ENCODE peak calls at places on chromosomes 12 and 14, in nine cellular contexts. One of them, this sample, is unnamed.

GRCh38 chr14:77868552-77869300 is 68.8 kb downstream of the ADCK1 start:
- DNase-seq in A549: no peak
- DNase-seq in mesendoderm: no peak
- DNase-seq in lower lobe of right lung: no peak
- DNase-seq in right cardiac atrium: no peak
- DNase-seq in cardiac muscle cell: no peak
- DNase-seq in psoas muscle: peak; percentile 11
- DNase-seq in CD8-positive, alpha-beta T cell: no peak
- DNase-seq in PC-9: no peak
- DNase-seq in this sample: no peak

GRCh38 chr12:110844551-110845395 is 2.0 kb upstream of the CCDC63 start:
- DNase-seq in CD8-positive, alpha-beta T cell: no peak
- DNase-seq in lower lobe of right lung: no peak
- DNase-seq in psoas muscle: peak; percentile 58
- DNase-seq in mesendoderm: no peak
- DNase-seq in cardiac muscle cell: peak; percentile 69
- DNase-seq in right cardiac atrium: peak; percentile 65
- DNase-seq in PC-9: peak; percentile 43
- DNase-seq in A549: no peak
- DNase-seq in this sample: no peak

GRCh38 chr14:46999661-47000060 is 348.1 kb upstream of the RPL10L start:
- DNase-seq in lower lobe of right lung: no peak
- DNase-seq in mesendoderm: no peak
- DNase-seq in cardiac muscle cell: no peak
- DNase-seq in A549: no peak
- DNase-seq in CD8-positive, alpha-beta T cell: no peak
- DNase-seq in PC-9: no peak
- DNase-seq in psoas muscle: no peak
- DNase-seq in right cardiac atrium: no peak
- DNase-seq in this sample: no peak

GRCh38 chr12:47165934-47166333 is 86.2 kb upstream of the AMIGO2 start:
- DNase-seq in CD8-positive, alpha-beta T cell: no peak
- DNase-seq in PC-9: no peak
- DNase-seq in A549: peak; percentile 63
- DNase-seq in cardiac muscle cell: peak; percentile 87
- DNase-seq in psoas muscle: no peak
- DNase-seq in mesendoderm: peak; percentile 69
- DNase-seq in lower lobe of right lung: no peak
- DNase-seq in right cardiac atrium: peak; percentile 62
- DNase-seq in this sample: no peak

GRCh38 chr14:61749867-61750266 is 12.4 kb upstream of the SNAPC1 start:
- DNase-seq in PC-9: peak; percentile 78
- DNase-seq in psoas muscle: no peak
- DNase-seq in mesendoderm: peak; percentile 54
- DNase-seq in lower lobe of right lung: no peak
- DNase-seq in cardiac muscle cell: peak; percentile 38
- DNase-seq in A549: peak; percentile 65
- DNase-seq in right cardiac atrium: no peak
- DNase-seq in CD8-positive, alpha-beta T cell: no peak
- DNase-seq in this sample: peak; percentile 14

GRCh38 chr14:86035882-86036281 is 505.9 kb downstream of the FLRT2 start:
- DNase-seq in A549: peak; percentile 31
- DNase-seq in psoas muscle: no peak
- DNase-seq in mesendoderm: peak; percentile 75
- DNase-seq in CD8-positive, alpha-beta T cell: no peak
- DNase-seq in lower lobe of right lung: no peak
- DNase-seq in right cardiac atrium: no peak
- DNase-seq in cardiac muscle cell: peak; percentile 43
- DNase-seq in PC-9: no peak
- DNase-seq in this sample: peak; percentile 24

GRCh38 chr14:31752867-31753661 is 191.9 kb downstream of the NUBPL start:
- DNase-seq in CD8-positive, alpha-beta T cell: no peak
- DNase-seq in mesendoderm: no peak
- DNase-seq in PC-9: no peak
- DNase-seq in A549: no peak
- DNase-seq in psoas muscle: no peak
- DNase-seq in lower lobe of right lung: no peak
- DNase-seq in cardiac muscle cell: no peak
- DNase-seq in right cardiac atrium: no peak
- DNase-seq in this sample: no peak

GRCh38 chr12:7369274-7369729 is 65.4 kb downstream of the ACSM4 start:
- DNase-seq in right cardiac atrium: peak; percentile 55
- DNase-seq in cardiac muscle cell: peak; percentile 19
- DNase-seq in mesendoderm: peak; percentile 45
- DNase-seq in PC-9: peak; percentile 72
- DNase-seq in psoas muscle: peak; percentile 67
- DNase-seq in A549: no peak
- DNase-seq in lower lobe of right lung: peak; percentile 45
- DNase-seq in CD8-positive, alpha-beta T cell: no peak
- DNase-seq in this sample: no peak

GRCh38 chr14:26128931-26129674 is 468.7 kb downstream of the NOVA1 start:
- DNase-seq in CD8-positive, alpha-beta T cell: no peak
- DNase-seq in PC-9: no peak
- DNase-seq in mesendoderm: no peak
- DNase-seq in cardiac muscle cell: peak; percentile 29
- DNase-seq in right cardiac atrium: no peak
- DNase-seq in psoas muscle: no peak
- DNase-seq in lower lobe of right lung: no peak
- DNase-seq in A549: no peak
- DNase-seq in this sample: no peak

GRCh38 chr12:47781479-47782371 is 8.7 kb downstream of the SLC48A1 start:
- DNase-seq in cardiac muscle cell: no peak
- DNase-seq in A549: no peak
- DNase-seq in right cardiac atrium: no peak
- DNase-seq in psoas muscle: no peak
- DNase-seq in lower lobe of right lung: peak; percentile 38
- DNase-seq in PC-9: peak; percentile 63
- DNase-seq in CD8-positive, alpha-beta T cell: no peak
- DNase-seq in mesendoderm: no peak
- DNase-seq in this sample: no peak

GRCh38 chr12:64825143-64826011 is 930 bp downstream of the TBC1D30 start:
- DNase-seq in cardiac muscle cell: no peak
- DNase-seq in mesendoderm: peak; percentile 13
- DNase-seq in right cardiac atrium: no peak
- DNase-seq in psoas muscle: no peak
- DNase-seq in A549: no peak
- DNase-seq in CD8-positive, alpha-beta T cell: no peak
- DNase-seq in PC-9: no peak
- DNase-seq in lower lobe of right lung: no peak
- DNase-seq in this sample: no peak

GRCh38 chr12:54173906-54174471 is 14.8 kb downstream of the SMUG1 start:
- DNase-seq in CD8-positive, alpha-beta T cell: no peak
- DNase-seq in PC-9: no peak
- DNase-seq in psoas muscle: no peak
- DNase-seq in lower lobe of right lung: no peak
- DNase-seq in mesendoderm: no peak
- DNase-seq in A549: no peak
- DNase-seq in right cardiac atrium: no peak
- DNase-seq in cardiac muscle cell: no peak
- DNase-seq in this sample: no peak
- H3K4me3 ChIP-seq in CD8-positive, alpha-beta T cell: no peak overlapping the region
- H3K4me3 ChIP-seq in PC-9: no peak overlapping the region
- H3K4me3 ChIP-seq in psoas muscle: peak overlapping the region; percentile 57
- H3K4me3 ChIP-seq in lower lobe of right lung: no peak overlapping the region
- H3K4me3 ChIP-seq in mesendoderm: no peak overlapping the region
- H3K4me3 ChIP-seq in A549: no peak overlapping the region
- H3K4me3 ChIP-seq in right cardiac atrium: no peak overlapping the region
- H3K4me3 ChIP-seq in cardiac muscle cell: no peak overlapping the region
- H3K4me3 ChIP-seq in this sample: no peak overlapping the region

GRCh38 chr12:56119361-56119796 is 1.3 kb downstream of the ZC3H10 start:
- DNase-seq in mesendoderm: peak; percentile 98
- DNase-seq in psoas muscle: peak; percentile 87
- DNase-seq in PC-9: peak; percentile 83
- DNase-seq in lower lobe of right lung: no peak
- DNase-seq in A549: peak; percentile 94
- DNase-seq in right cardiac atrium: peak; percentile 81
- DNase-seq in CD8-positive, alpha-beta T cell: peak; percentile 74
- DNase-seq in cardiac muscle cell: peak; percentile 97
- DNase-seq in this sample: peak; percentile 97
- H3K4me3 ChIP-seq in mesendoderm: no peak overlapping the region
- H3K4me3 ChIP-seq in psoas muscle: peak overlapping the region; percentile 81
- H3K4me3 ChIP-seq in PC-9: peak overlapping the region; percentile 63
- H3K4me3 ChIP-seq in lower lobe of right lung: peak overlapping the region; percentile 72
- H3K4me3 ChIP-seq in A549: peak overlapping the region; percentile 71
- H3K4me3 ChIP-seq in right cardiac atrium: no peak overlapping the region
- H3K4me3 ChIP-seq in CD8-positive, alpha-beta T cell: no peak overlapping the region
- H3K4me3 ChIP-seq in cardiac muscle cell: peak overlapping the region; percentile 93
- H3K4me3 ChIP-seq in this sample: peak overlapping the region; percentile 83

GRCh38 chr14:49584058-49584457 is 2.1 kb downstream of the RPS29 start:
- DNase-seq in PC-9: no peak
- DNase-seq in A549: no peak
- DNase-seq in right cardiac atrium: no peak
- DNase-seq in psoas muscle: no peak
- DNase-seq in mesendoderm: no peak
- DNase-seq in CD8-positive, alpha-beta T cell: no peak
- DNase-seq in cardiac muscle cell: no peak
- DNase-seq in lower lobe of right lung: no peak
- DNase-seq in this sample: no peak
- H3K4me3 ChIP-seq in PC-9: peak overlapping the region; percentile 97
- H3K4me3 ChIP-seq in A549: peak overlapping the region; percentile 64
- H3K4me3 ChIP-seq in right cardiac atrium: no peak overlapping the region
- H3K4me3 ChIP-seq in psoas muscle: peak overlapping the region; percentile 72
- H3K4me3 ChIP-seq in mesendoderm: peak overlapping the region; percentile 50
- H3K4me3 ChIP-seq in CD8-positive, alpha-beta T cell: peak overlapping the region; percentile 81
- H3K4me3 ChIP-seq in cardiac muscle cell: peak overlapping the region; percentile 84
- H3K4me3 ChIP-seq in lower lobe of right lung: peak overlapping the region; percentile 91
- H3K4me3 ChIP-seq in this sample: peak overlapping the region; percentile 95

DNA sequence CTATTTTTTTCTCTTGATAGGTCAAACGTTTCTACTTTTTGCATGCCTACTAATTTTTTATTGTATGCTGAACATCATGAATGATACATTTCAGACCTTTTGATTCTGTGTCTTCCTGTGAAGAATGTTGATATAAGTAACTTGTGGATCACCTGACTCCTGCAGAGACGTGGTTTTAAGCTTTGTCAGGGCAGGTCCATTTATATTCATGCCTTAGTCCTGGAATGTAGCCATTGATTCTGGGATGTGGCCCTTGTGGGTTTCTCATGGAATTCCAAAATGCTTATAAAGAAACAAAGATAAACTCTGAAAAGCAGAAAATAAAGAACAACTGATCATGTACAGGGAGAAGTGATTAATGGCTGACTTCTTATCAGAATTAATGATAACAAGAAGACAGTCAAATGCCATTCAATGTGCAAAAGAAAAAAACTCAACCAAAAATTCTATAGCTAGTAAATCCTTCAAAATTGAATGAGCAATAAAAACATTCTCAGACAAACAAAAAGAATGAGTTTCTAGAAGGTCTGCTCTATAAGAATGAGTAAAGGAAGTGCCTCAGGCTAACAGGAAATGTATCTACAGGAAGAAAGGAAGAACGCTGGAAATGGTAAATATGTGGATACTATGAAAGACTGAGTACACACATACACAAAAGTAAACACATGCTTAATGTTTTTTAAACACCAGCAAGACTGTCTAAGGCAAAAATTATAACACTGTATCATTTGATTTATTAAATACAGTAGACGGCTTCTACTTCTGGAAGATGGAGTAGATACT is 284.8 kb upstream of the DIO3 start:
- DNase-seq in mesendoderm: no peak
- DNase-seq in PC-9: no peak
- DNase-seq in lower lobe of right lung: no peak
- DNase-seq in A549: no peak
- DNase-seq in CD8-positive, alpha-beta T cell: no peak
- DNase-seq in psoas muscle: no peak
- DNase-seq in right cardiac atrium: no peak
- DNase-seq in cardiac muscle cell: no peak
- DNase-seq in this sample: no peak
- H3K4me3 ChIP-seq in mesendoderm: no peak overlapping the region
- H3K4me3 ChIP-seq in PC-9: no peak overlapping the region
- H3K4me3 ChIP-seq in lower lobe of right lung: no peak overlapping the region
- H3K4me3 ChIP-seq in A549: no peak overlapping the region
- H3K4me3 ChIP-seq in CD8-positive, alpha-beta T cell: no peak overlapping the region
- H3K4me3 ChIP-seq in psoas muscle: no peak overlapping the region
- H3K4me3 ChIP-seq in right cardiac atrium: no peak overlapping the region
- H3K4me3 ChIP-seq in cardiac muscle cell: no peak overlapping the region
- H3K4me3 ChIP-seq in this sample: no peak overlapping the region

DNA sequence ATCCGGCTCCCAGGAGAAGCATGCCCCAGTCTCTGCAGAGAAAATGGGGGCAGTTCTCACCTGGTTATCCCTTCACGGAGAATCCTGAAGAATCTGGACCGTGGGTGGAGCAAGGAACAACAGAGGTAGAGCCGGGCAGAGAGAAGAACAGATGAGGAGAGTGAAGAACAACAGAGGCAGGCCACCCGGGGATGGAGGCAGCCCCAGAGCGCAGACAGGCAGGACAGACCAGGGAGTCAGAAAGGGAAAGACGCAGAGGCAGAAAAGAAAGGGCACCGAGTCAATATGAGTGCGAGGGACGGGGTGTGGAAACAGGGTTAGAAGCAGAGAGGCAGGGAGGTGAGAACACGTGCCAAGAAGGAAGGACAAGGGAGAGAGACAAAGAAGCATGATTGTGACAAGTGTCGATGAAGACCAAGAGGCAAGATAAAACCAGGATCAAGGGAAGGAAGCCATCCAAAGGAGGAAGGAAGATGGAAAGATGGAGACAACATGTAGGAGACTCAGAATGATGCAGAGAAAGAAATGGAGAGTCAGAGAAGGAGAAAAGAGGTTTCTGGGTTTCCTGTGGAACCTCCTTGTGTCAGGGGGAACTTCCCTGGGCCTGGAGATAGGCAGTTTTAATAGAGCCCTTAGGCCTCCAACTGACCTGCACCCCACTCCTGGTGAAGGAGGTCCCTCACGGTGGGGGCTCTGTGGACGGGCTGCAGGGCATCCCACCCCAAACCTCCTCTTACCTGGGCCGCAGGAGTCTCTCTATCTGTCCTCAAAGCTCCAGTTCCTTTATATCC is at the start of gene MYH6:
- DNase-seq in PC-9: no peak
- DNase-seq in cardiac muscle cell: no peak
- DNase-seq in CD8-positive, alpha-beta T cell: no peak
- DNase-seq in psoas muscle: peak; percentile 32
- DNase-seq in lower lobe of right lung: peak; percentile 16
- DNase-seq in right cardiac atrium: no peak
- DNase-seq in mesendoderm: no peak
- DNase-seq in A549: no peak
- DNase-seq in this sample: no peak
- H3K4me3 ChIP-seq in PC-9: no peak within 1 kb of the TSS
- H3K4me3 ChIP-seq in cardiac muscle cell: peak within 1 kb of the TSS; percentile 98
- H3K4me3 ChIP-seq in CD8-positive, alpha-beta T cell: no peak within 1 kb of the TSS
- H3K4me3 ChIP-seq in psoas muscle: no peak within 1 kb of the TSS
- H3K4me3 ChIP-seq in lower lobe of right lung: no peak within 1 kb of the TSS
- H3K4me3 ChIP-seq in right cardiac atrium: peak within 1 kb of the TSS; percentile 37
- H3K4me3 ChIP-seq in mesendoderm: no peak within 1 kb of the TSS
- H3K4me3 ChIP-seq in A549: no peak within 1 kb of the TSS
- H3K4me3 ChIP-seq in this sample: no peak within 1 kb of the TSS

GRCh38 chr12:20372326-20373097 is 4.2 kb downstream of the PDE3A start:
- DNase-seq in mesendoderm: no peak
- DNase-seq in right cardiac atrium: no peak
- DNase-seq in lower lobe of right lung: no peak
- DNase-seq in cardiac muscle cell: no peak
- DNase-seq in PC-9: no peak
- DNase-seq in A549: no peak
- DNase-seq in CD8-positive, alpha-beta T cell: no peak
- DNase-seq in psoas muscle: no peak
- DNase-seq in this sample: no peak
- H3K4me3 ChIP-seq in mesendoderm: no peak overlapping the region
- H3K4me3 ChIP-seq in right cardiac atrium: peak overlapping the region; percentile 55
- H3K4me3 ChIP-seq in lower lobe of right lung: no peak overlapping the region
- H3K4me3 ChIP-seq in cardiac muscle cell: no peak overlapping the region
- H3K4me3 ChIP-seq in PC-9: no peak overlapping the region
- H3K4me3 ChIP-seq in A549: peak overlapping the region; percentile 75
- H3K4me3 ChIP-seq in CD8-positive, alpha-beta T cell: no peak overlapping the region
- H3K4me3 ChIP-seq in psoas muscle: peak overlapping the region; percentile 71
- H3K4me3 ChIP-seq in this sample: no peak overlapping the region